ENCODE peak calls at places on chromosomes 3 and 15, in six cellular contexts. F, O, D, S, T and L are unnamed samples.
A peak's percentile ranks its signal among the peaks of the same experiment; 100 is the strongest.

GRCh38 chr15:69742361-69742760 is 289.7 kb downstream of the RPLP1 start:
- DNase-seq in F (no peak), O (no peak), D (no peak), S (no peak), T (no peak), L (no peak)

GRCh38 chr15:54208786-54209185 is 230.5 kb downstream of the UNC13C start:
- DNase-seq in F (no peak), O (no peak), D (no peak), S (no peak), T (no peak), L (no peak)

GRCh38 chr3:10408680-10409079 is 87.8 kb upstream of the SEC13 start:
- DNase-seq in F (no peak), O (no peak), D (no peak), S (no peak), T (no peak), L (no peak)

GRCh38 chr15:59174846-59175831 is 31.5 kb upstream of the LDHAL6B start:
- DNase-seq in F (peak; percentile 3), O (peak; percentile 52), D (peak; percentile 45), S (no peak), T (peak; percentile 85), L (no peak)

GRCh38 chr3:72031581-72031980 is 246.6 kb upstream of the PROK2 start:
- DNase-seq in F (no peak), O (no peak), D (no peak), S (no peak), T (peak; percentile 91), L (no peak)

GRCh38 chr15:69093127-69093526 is 67.3 kb upstream of the GLCE start:
- DNase-seq in F (no peak), O (no peak), D (no peak), S (no peak), T (no peak), L (no peak)

GRCh38 chr3:150535204-150535603 is 11.1 kb downstream of the SERP1 start:
- DNase-seq in F (no peak), O (no peak), D (no peak), S (no peak), T (no peak), L (no peak)

GRCh38 chr3:6025032-6025431 is 835.9 kb upstream of the GRM7 start:
- DNase-seq in F (no peak), O (no peak), D (no peak), S (no peak), T (no peak), L (no peak)

GRCh38 chr3:87733671-87734367 is 325.0 kb downstream of the CGGBP1 start:
- DNase-seq in F (no peak), O (peak; percentile 67), D (no peak), S (no peak), T (no peak), L (no peak)

GRCh38 chr3:134376786-134377431 is 2.7 kb upstream of the AMOTL2 start:
- DNase-seq in F (no peak), O (no peak), D (no peak), S (no peak), T (no peak), L (no peak)

GRCh38 chr3:141797167-141797773 is 34.1 kb downstream of the GRK7 start:
- DNase-seq in F (peak; percentile 26), O (peak; percentile 32), D (peak; percentile 83), S (no peak), T (peak; percentile 41), L (peak; percentile 80)

GRCh38 chr15:41487802-41488201 is 5.9 kb upstream of the ITPKA start:
- DNase-seq in F (no peak), O (no peak), D (no peak), S (no peak), T (peak; percentile 18), L (no peak)

GRCh38 chr15:43872416-43873020 is 45.7 kb downstream of the WDR76 start:
- DNase-seq in F (peak; percentile 12), O (peak; percentile 67), D (peak; percentile 40), S (peak; percentile 28), T (peak; percentile 81), L (peak; percentile 60)

GRCh38 chr3:189353318-189353958 is 181.7 kb downstream of the TPRG1 start:
- DNase-seq in F (no peak), O (no peak), D (no peak), S (no peak), T (no peak), L (no peak)

GRCh38 chr15:34753236-34753894 is 1.4 kb downstream of the GJD2 start:
- DNase-seq in F (no peak), O (peak; percentile 34), D (peak; percentile 77), S (peak; percentile 4), T (peak; percentile 63), L (no peak)

GRCh38 chr15:77370580-77370979 is 49.3 kb downstream of the PEAK1 start:
- DNase-seq in F (no peak), O (no peak), D (no peak), S (no peak), T (peak; percentile 12), L (no peak)

GRCh38 chr3:99817047-99817436 is 620 bp upstream of the CMSS1 start:
- DNase-seq in F (no peak), O (peak; percentile 20), D (peak; percentile 9), S (no peak), T (no peak), L (no peak)

GRCh38 chr3:9623148-9623547 is 26.2 kb upstream of the MTMR14 start:
- DNase-seq in F (no peak), O (no peak), D (no peak), S (no peak), T (peak; percentile 12), L (no peak)

GRCh38 chr3:177196473-177197040 is 725 bp downstream of the TBL1XR1 start:
- DNase-seq in F (peak; percentile 56), O (peak; percentile 60), D (peak; percentile 49), S (no peak), T (peak; percentile 37), L (no peak)

GRCh38 chr15:28919201-28919627 is 33.4 kb downstream of the APBA2 start:
- DNase-seq in F (peak; percentile 30), O (no peak), D (no peak), S (no peak), T (no peak), L (no peak)

GRCh38 chr3:21500834-21501233 is 250.2 kb downstream of the ZNF385D start:
- DNase-seq in F (no peak), O (no peak), D (no peak), S (no peak), T (no peak), L (no peak)

GRCh38 chr3:150080058-150080730 is 109.5 kb upstream of the PFN2 start:
- DNase-seq in F (no peak), O (no peak), D (no peak), S (no peak), T (no peak), L (no peak)

DNA sequence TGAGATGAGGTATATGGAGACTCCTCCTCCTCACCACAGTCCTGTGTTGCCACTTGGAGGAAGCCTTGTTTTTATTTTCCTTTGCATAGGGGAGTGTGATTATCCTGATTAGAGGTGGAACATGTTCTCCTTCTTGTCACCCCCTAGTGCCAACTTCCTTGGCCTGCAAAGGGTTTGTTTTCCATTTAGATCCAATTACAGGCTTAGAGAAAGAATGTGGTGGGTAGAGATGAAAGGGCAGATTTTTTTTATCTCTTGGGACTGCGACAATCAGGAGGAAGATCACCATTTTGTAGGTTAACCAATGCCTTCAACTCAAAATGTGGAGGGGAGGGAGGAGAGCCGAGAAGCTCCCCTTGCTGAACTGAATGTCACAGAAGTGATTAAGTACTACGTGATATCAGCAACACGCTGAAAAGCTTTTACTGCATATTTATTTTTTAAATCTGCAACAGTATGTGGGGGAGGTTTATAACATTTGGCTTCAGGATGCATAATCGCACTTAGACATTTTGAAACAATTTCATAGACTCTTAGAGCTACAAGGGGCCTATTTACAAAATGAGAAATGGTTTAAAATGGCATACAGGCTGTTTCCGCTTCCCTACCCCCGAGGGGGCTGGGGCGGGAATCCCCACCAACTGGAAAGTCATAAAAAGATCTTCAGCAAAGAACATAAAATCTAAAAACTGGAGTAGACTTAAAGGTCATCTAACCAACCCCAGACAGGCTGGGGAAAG is 2.4 kb downstream of the LMCD1 start:
- DNase-seq in F (no peak), O (no peak), D (no peak), S (no peak), T (peak; percentile 36), L (no peak)
- H3K4me3 ChIP-seq in F (no peak overlapping the region), O (no peak overlapping the region), D (no peak overlapping the region), S (peak overlapping the region; percentile 48), T (peak overlapping the region; percentile 62), L (no peak overlapping the region)

GRCh38 chr3:124634210-124635168 is 95.8 kb upstream of the UMPS start:
- DNase-seq in F (no peak), O (no peak), D (no peak), S (no peak), T (no peak), L (peak; percentile 33)
- H3K4me3 ChIP-seq in F (no peak overlapping the region), O (no peak overlapping the region), D (no peak overlapping the region), S (no peak overlapping the region), T (no peak overlapping the region), L (no peak overlapping the region)

GRCh38 chr15:39427705-39428104 is 153.2 kb upstream of the THBS1 start:
- DNase-seq in F (no peak), O (no peak), D (no peak), S (no peak), T (no peak), L (no peak)

GRCh38 chr15:39431371-39431770 is 149.5 kb upstream of the THBS1 start:
- DNase-seq in F (no peak), O (no peak), D (no peak), S (no peak), T (peak; percentile 31), L (no peak)

GRCh38 chr15:39429898-39430357 is 151.0 kb upstream of the THBS1 start:
- DNase-seq in F (no peak), O (no peak), D (no peak), S (no peak), T (peak; percentile 91), L (no peak)

GRCh38 chr15:39430389-39430788 is 150.5 kb upstream of the THBS1 start:
- DNase-seq in F (no peak), O (no peak), D (no peak), S (no peak), T (no peak), L (no peak)

DNA sequence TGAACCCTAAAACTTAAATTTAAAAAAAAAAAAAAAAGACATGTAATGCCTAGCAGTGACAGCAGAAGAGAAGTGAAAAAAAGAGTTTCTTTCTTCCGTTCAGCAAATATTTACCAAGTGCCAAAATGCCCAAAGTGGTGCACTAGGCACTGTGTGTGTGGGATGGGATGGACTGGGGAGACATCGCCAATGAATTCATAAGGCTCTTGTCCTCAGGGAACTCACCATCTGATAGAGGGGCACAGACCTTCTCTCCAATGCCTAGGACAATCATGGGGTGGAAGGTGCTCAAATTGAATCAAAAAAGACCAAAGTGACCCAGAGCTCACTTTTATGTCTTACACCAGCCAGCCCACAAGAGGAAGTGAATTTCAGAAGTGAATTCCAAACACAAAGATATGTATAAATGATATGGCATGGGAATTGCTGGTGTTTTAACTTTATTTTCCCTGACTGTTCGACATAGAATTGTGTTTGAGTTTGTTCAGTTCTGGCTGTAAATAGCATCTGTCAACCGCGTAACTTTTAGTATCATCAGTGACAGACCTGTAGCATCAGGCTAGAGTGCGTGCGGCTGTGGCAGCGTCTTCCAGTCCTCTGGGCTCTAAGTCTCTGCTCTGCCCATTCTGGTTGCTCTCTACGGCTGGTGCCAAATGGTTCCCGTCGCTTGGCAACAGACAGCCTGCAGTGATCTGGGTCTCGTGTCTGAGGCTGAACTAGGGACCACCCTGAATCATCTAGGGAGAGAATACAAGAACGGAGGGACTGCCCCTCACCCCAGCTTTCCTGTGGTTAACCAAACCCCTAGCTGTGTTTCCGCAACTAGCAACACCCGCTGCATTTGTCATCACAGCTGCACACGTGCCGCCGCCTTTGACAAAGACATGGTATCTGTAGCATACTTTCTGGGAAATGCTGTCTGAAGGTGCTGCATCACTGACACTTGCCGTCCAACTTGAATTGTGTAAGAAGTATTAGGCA is 154.0 kb upstream of the THBS1 start:
- DNase-seq in F (peak; percentile 66), O (peak; percentile 26), D (no peak), S (peak; percentile 54), T (no peak), L (no peak)
- H3K4me3 ChIP-seq in F (no peak overlapping the region), O (no peak overlapping the region), D (no peak overlapping the region), S (peak overlapping the region; percentile 34), T (no peak overlapping the region), L (no peak overlapping the region)

GRCh38 chr3:184230081-184230602 is 757 bp downstream of the VWA5B2 start:
- DNase-seq in F (no peak), O (peak; percentile 63), D (no peak), S (no peak), T (no peak), L (no peak)
- H3K4me3 ChIP-seq in F (no peak overlapping the region), O (peak overlapping the region; percentile 31), D (peak overlapping the region; percentile 68), S (no peak overlapping the region), T (no peak overlapping the region), L (peak overlapping the region; percentile 34)